ENCODE peak calls at places on chromosome 21, in six cellular contexts. O is suprapubic skin, L is Panc1, D is stomach, X is transverse colon, G is GM23338. Y is an unnamed sample.

GRCh38 chr21:19049567-19049966 is 646.0 kb upstream of the TMPRSS15 start:
- DNase-seq in O (no peak), L (no peak), D (no peak), X (no peak), G (no peak), Y (no peak)

GRCh38 chr21:35909456-35910178 is 150.7 kb downstream of the SETD4 start:
- DNase-seq in O (no peak), L (no peak), D (no peak), X (no peak), G (peak; percentile 13), Y (no peak)

GRCh38 chr21:25243809-25244208 is 363.5 kb downstream of the MRPL39 start:
- DNase-seq in O (no peak), L (no peak), D (no peak), X (no peak), G (no peak), Y (no peak)

GRCh38 chr21:42389449-42389835 is 6.4 kb downstream of the TMPRSS3 start:
- DNase-seq in O (no peak), L (no peak), D (peak; percentile 83), X (peak; percentile 50), G (peak; percentile 41), Y (peak; percentile 69)

GRCh38 chr21:35256468-35256988 is 207.4 kb upstream of the RUNX1 start:
- DNase-seq in O (peak; percentile 76), L (peak; percentile 91), D (peak; percentile 95), X (peak; percentile 78), G (no peak), Y (peak; percentile 87)

GRCh38 chr21:26962516-26963305 is 4.2 kb downstream of the ADAMTS5 start:
- DNase-seq in O (no peak), L (no peak), D (no peak), X (no peak), G (no peak), Y (no peak)

GRCh38 chr21:35850542-35851103 is 209.7 kb downstream of the SETD4 start:
- DNase-seq in O (no peak), L (no peak), D (no peak), X (no peak), G (no peak), Y (no peak)

GRCh38 chr21:25127007-25127406 is 480.3 kb downstream of the MRPL39 start:
- DNase-seq in O (no peak), L (no peak), D (no peak), X (no peak), G (no peak), Y (no peak)

GRCh38 chr21:17903029-17903806 is 84.1 kb upstream of the C21orf91 start:
- DNase-seq in O (no peak), L (no peak), D (no peak), X (no peak), G (peak; percentile 39), Y (no peak)

GRCh38 chr21:46145840-46146691 is 9.3 kb downstream of the FTCD start:
- DNase-seq in O (peak; percentile 58), L (no peak), D (no peak), X (no peak), G (no peak), Y (no peak)

GRCh38 chr21:16794944-16795343 is 717.9 kb upstream of the CXADR start:
- DNase-seq in O (no peak), L (peak; percentile 75), D (no peak), X (no peak), G (no peak), Y (no peak)

GRCh38 chr21:22855581-22855980 is 1857.4 kb downstream of the NCAM2 start:
- DNase-seq in O (no peak), L (peak; percentile 63), D (no peak), X (no peak), G (no peak), Y (no peak)

GRCh38 chr21:45035477-45035848 is 38.9 kb upstream of the ADARB1 start:
- DNase-seq in O (no peak), L (no peak), D (no peak), X (no peak), G (no peak), Y (no peak)

GRCh38 chr21:45034556-45035476 is 39.6 kb upstream of the ADARB1 start:
- DNase-seq in O (peak; percentile 55), L (no peak), D (no peak), X (no peak), G (no peak), Y (no peak)

GRCh38 chr21:45032332-45032731 is 42.0 kb upstream of the ADARB1 start:
- DNase-seq in O (peak; percentile 61), L (no peak), D (no peak), X (no peak), G (no peak), Y (no peak)

GRCh38 chr21:45032977-45033705 is 41.2 kb upstream of the ADARB1 start:
- DNase-seq in O (peak; percentile 63), L (no peak), D (no peak), X (no peak), G (no peak), Y (no peak)

GRCh38 chr21:45033791-45034555 is 40.4 kb upstream of the ADARB1 start:
- DNase-seq in O (peak; percentile 69), L (no peak), D (no peak), X (no peak), G (no peak), Y (no peak)
- TF ChIP-seq POLR2AphosphoS5 in O (peak; percentile 55), L (no peak), D (no peak), X (peak; percentile 12), G (no peak), Y (peak; percentile 60)

GRCh38 chr21:44058981-44059380 is 46.9 kb downstream of the TRAPPC10 start:
- DNase-seq in O (peak; percentile 33), L (no peak), D (no peak), X (no peak), G (no peak), Y (no peak)
- TF ChIP-seq POLR2AphosphoS5 in O (no peak), L (no peak), D (no peak), X (no peak), G (no peak), Y (no peak)

GRCh38 chr21:14814282-14814681 is 250.5 kb downstream of the NRIP1 start:
- DNase-seq in O (no peak), L (no peak), D (no peak), X (no peak), G (no peak), Y (no peak)

DNA sequence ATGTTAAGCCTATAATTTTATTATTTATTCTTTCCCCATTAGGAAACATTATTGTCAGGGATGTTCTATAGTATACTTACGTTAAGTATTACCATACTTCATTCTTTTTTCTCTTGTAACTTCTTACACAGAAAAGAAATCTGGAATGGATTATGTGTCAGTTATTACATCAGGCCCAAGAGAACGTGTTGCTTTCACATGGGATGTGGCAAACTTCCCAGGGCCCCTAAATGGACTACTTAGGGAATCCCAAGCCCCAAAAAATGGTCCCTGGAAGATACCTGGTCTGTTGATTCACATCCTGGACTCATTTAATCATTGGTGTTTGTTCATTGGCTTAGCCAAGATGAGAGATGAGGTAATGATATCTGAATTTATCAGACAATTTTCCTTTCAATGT is 249.8 kb downstream of the NRIP1 start:
- DNase-seq in O (no peak), L (no peak), D (no peak), X (no peak), G (no peak), Y (no peak)
- TF ChIP-seq POLR2AphosphoS5 in O (no peak), L (no peak), D (no peak), X (no peak), G (no peak), Y (no peak)

GRCh38 chr21:21196087-21196486 is 197.9 kb downstream of the NCAM2 start:
- DNase-seq in O (no peak), L (no peak), D (no peak), X (no peak), G (no peak), Y (no peak)

GRCh38 chr21:21196848-21197247 is 198.6 kb downstream of the NCAM2 start:
- DNase-seq in O (no peak), L (no peak), D (no peak), X (no peak), G (no peak), Y (no peak)

GRCh38 chr21:21200103-21200938 is 202.1 kb downstream of the NCAM2 start:
- DNase-seq in O (peak; percentile 67), L (peak; percentile 28), D (no peak), X (peak; percentile 27), G (no peak), Y (no peak)

GRCh38 chr21:21199342-21200102 is 201.3 kb downstream of the NCAM2 start:
- DNase-seq in O (no peak), L (no peak), D (no peak), X (no peak), G (no peak), Y (no peak)

GRCh38 chr21:21195417-21195816 is 197.2 kb downstream of the NCAM2 start:
- DNase-seq in O (no peak), L (no peak), D (no peak), X (no peak), G (no peak), Y (no peak)
- TF ChIP-seq POLR2AphosphoS5 in O (no peak), L (no peak), D (no peak), X (no peak), G (no peak), Y (no peak)